ENCODE peak calls at places on chromosomes 13 and 19, in eight cellular contexts. G is K562, C is A549, I is HepG2, Q is GM12878, Z is HCT116, K is Panc1, H is SK-N-SH. M is an unnamed sample. For H3K4me1, the result is how much of the 10 kb centered on the place peaks cover.

GRCh38 chr13:99432637-99433542 is 68.4 kb upstream of the TM9SF2 start:
- DNase-seq in K (no peak), Z (peak), Q (peak), I (peak), C (peak), G (peak), H (no peak), M (peak)

GRCh38 chr19:43741075-43741840 is 13.5 kb downstream of the SMG9 start:
- DNase-seq in I (no peak), H (no peak), Z (no peak), G (no peak), Q (no peak), K (no peak), C (no peak), M (no peak)

GRCh38 chr19:28350037-28350436 is 862.9 kb downstream of the UQCRFS1 start:
- DNase-seq in Q (no peak), G (no peak), K (no peak), H (no peak), C (no peak), Z (no peak), I (no peak), M (no peak)

GRCh38 chr19:38912600-38913514 is 871 bp upstream of the CCER2 start:
- DNase-seq in I (no peak), K (no peak), Z (no peak), C (no peak), H (no peak), G (no peak), Q (no peak), M (no peak)

GRCh38 chr19:48543121-48543710 is 8.8 kb upstream of the SULT2B1 start:
- DNase-seq in H (no peak), K (no peak), Q (no peak), Z (peak), G (no peak), C (peak), I (no peak), M (peak)

GRCh38 chr19:38120471-38121030 is 103.5 kb downstream of the DPF1 start:
- DNase-seq in Z (no peak), H (no peak), G (peak), C (no peak), I (no peak), Q (no peak), K (no peak), M (no peak)

GRCh38 chr19:7456964-7457541 is 31.8 kb downstream of the PEX11G start:
- DNase-seq in Z (peak), C (no peak), I (no peak), H (no peak), Q (no peak), K (no peak), G (no peak), M (no peak)

GRCh38 chr13:31385534-31385933 is 185.8 kb downstream of the B3GLCT start:
- DNase-seq in C (no peak), Z (no peak), K (no peak), I (no peak), G (no peak), H (no peak), Q (no peak), M (no peak)

GRCh38 chr13:114004416-114005205 is 30.7 kb upstream of the C13orf46 start:
- DNase-seq in C (no peak), H (no peak), K (no peak), Z (no peak), Q (no peak), I (peak), G (peak), M (no peak)

GRCh38 chr19:6963937-6964336 is 57.3 kb downstream of the MBD3L2B start:
- DNase-seq in C (no peak), Q (no peak), Z (peak), G (peak), H (no peak), I (no peak), K (no peak), M (peak)

GRCh38 chr13:79393564-79394249 is 12.3 kb downstream of the RBM26 start:
- DNase-seq in C (no peak), G (no peak), Q (no peak), Z (no peak), K (no peak), H (no peak), I (peak), M (no peak)

GRCh38 chr19:38317104-38317612 is 1.4 kb upstream of the YIF1B start:
- DNase-seq in H (no peak), K (no peak), C (no peak), I (no peak), Z (no peak), Q (no peak), G (peak), M (no peak)

GRCh38 chr19:41887711-41888382 is 4.9 kb downstream of the ARHGEF1 start:
- DNase-seq in G (no peak), Z (peak), I (peak), C (no peak), Q (no peak), K (no peak), H (no peak), M (peak)

DNA sequence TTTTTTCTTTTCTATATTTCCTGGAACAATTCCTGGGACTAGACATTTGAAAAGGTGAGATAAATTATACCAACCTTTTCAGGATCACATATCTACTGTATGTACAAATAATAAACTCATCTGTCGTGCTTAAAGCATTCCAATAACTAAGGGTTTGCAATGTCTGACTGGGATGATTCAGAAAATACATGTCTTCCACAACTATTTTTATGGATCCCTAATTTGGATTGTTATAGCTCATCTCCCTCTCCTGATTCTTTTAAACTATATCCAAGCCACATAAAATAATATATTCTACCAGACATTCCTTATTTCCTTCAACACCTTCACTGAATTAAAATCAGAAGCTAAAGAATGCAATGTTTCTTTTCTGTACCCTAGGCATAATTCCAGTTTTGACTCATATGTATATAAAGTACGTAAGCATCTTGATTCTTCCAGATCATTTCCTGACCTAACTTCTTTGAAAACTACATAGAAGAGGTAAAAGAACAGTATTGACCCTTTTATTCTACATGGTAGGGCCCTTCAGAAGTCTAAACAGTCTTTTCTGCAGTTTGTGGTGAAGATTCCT is 420.4 kb downstream of the EFNB2 start:
- DNase-seq in C (no peak), I (no peak), G (no peak), Z (no peak), K (no peak), Q (no peak), H (no peak), M (no peak)
- TF ChIP-seq REST in C (no peak), I (no peak), G (no peak), Z (no peak), K (no peak), Q (no peak), H (no peak), M (no peak)

GRCh38 chr13:111907341-111907880 is 159.5 kb upstream of the SOX1 start:
- DNase-seq in C (no peak), K (no peak), Q (no peak), H (no peak), G (no peak), I (no peak), Z (no peak), M (no peak)
- H3K4me1 ChIP-seq in C (under half), K (under half), Q (under half), H (under half), G (under half), I (under half), Z (under half), M (under half)

DNA sequence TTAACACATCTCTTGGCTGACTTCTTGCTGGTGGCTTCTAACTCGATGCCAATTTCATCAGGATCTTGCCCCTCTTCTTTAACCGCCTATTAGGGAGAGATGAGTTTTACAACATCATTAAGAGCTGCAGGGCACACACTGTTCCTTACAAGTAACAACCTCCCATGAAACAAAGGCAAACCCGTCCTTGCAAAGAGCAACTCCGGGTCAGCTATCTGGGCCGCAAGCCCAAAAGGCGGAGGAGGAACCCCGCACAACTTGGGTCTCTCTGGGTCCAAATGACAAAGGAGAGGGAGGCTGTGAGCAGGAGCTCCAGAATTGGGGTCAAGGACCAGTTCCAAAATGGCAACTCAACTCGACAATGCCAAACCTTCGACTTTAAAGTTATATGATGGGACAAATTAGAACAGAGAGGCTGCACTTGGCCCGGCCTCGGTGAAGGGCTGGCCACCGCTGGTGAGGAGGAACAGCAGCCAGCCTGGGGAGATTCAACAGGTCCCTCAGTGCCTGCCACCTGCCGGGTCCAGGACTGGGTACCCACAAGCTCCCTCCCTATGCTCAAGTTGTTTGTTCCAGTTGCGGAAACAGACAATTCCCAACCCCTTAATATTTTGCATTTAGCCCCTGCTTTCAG is 1.1 kb downstream of the SAFB2 start:
- DNase-seq in H (no peak), Z (no peak), G (no peak), C (no peak), I (no peak), K (no peak), Q (no peak), M (no peak)
- TF ChIP-seq REST in H (no peak), Z (no peak), G (no peak), C (no peak), I (no peak), K (no peak), Q (no peak), M (no peak)

DNA sequence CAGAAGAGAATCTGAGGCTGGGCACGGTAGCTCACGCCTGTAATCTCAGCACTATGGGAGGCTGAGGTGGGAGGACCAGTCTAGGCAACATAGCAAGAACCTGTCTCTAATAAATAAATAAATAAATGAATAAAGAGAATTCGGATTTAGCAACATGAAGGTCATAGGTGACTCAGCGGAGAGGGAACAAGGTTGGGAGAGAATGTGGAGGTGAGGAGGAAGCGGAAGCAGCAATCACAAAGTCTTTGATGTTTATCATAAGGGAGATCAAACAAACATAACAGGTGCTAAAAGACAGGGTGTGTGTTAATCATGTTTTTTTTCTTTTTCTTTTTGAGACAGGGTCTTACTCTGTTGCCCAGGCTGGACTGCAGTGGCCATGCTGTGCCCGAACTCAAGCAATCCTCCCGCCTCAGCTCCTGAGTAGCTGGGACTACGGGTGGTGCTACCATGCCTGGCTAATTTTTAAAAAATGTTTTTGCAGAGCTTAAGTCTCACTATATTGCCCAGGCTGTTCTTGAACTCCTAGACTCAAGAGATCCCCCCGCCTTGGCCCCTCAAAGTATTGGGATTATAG is 16.3 kb downstream of the PBX4 start:
- DNase-seq in Q (no peak), I (peak), H (no peak), Z (no peak), K (no peak), C (no peak), G (no peak), M (no peak)
- H3K4me1 ChIP-seq in Q (half or more), I (under half), H (under half), Z (under half), K (under half), C (under half), G (under half), M (under half)

DNA sequence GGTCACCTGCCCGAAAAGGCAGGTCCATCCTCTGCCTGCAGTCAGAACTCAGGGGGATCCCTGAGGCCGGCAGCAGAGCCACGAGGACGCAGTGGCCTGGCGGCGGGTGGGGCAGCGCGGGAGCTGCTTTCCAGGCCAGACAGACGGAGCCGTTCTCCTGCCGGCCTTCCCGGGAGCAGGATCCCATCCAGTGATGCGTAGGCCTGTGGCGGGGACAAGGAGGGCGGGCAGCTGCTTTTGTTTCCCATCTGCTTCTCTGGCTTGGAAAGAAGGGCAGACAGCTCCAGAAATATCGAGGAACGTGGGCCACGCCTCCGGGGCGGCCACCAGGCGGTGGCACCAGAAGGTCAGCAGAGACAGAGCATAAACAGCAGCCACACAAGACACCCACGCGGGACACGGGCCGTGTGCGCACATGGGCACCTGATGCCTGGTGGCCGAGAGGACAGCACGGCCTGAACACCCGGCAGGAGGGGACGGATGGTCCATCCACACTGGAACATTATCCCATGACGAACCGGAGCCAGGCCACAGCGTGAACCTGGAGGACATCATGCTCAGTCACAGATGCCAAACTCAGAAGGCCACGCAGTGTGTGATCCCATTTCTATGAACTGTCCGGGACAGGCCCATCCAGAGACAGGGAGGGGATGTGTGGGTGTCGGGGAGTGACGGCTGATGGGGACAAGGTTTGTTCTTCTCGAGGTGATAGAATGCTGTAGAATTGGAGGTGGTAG is 13.9 kb upstream of the MKNK2 start:
- DNase-seq in I (no peak), K (no peak), Q (no peak), C (no peak), Z (no peak), H (no peak), G (no peak), M (no peak)
- TF ChIP-seq REST in I (no peak), K (no peak), Q (no peak), C (no peak), Z (no peak), H (no peak), G (no peak), M (no peak)

DNA sequence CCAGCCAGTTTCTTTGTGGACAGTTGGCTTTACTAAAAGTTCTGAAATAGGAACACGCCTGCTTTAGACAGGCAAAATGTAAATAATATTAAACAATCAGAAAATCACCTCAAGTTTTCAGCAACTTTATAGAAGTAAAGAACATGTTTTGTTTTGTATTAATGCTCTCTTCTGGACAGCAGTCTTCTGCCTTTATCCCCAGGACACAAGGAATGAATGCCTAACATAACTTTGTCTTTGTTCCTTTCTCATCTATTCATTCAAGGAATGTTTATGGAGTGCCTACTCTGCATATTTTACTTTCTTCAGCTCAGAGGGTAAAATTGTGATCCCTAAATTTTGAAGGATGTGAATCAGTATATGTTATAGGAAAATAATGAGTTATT is 325.4 kb downstream of the FOXO1 start:
- DNase-seq in Q (no peak), C (no peak), K (no peak), Z (no peak), I (no peak), G (no peak), H (no peak), M (peak)
- H3K4me1 ChIP-seq in Q (under half), C (under half), K (under half), Z (under half), I (half or more), G (under half), H (under half), M (under half)